ENCODE peak calls at places on chromosomes 3 and 15, in nine cellular contexts. Y, U, M, K, E, I, R, Z and H are unnamed samples.

GRCh38 chr3:193791041-193792032 is 198.3 kb downstream of the OPA1 start:
- DNase-seq in Y (no peak), U (no peak), M (peak; percentile 77), K (no peak), E (no peak), I (peak; percentile 81), R (peak; percentile 73), Z (no peak), H (no peak)

GRCh38 chr3:17039579-17039978 is 154.8 kb downstream of the PLCL2 start:
- DNase-seq in Y (peak; percentile 91), U (no peak), M (no peak), K (no peak), E (no peak), I (peak; percentile 98), R (no peak), Z (no peak), H (peak; percentile 85)

GRCh38 chr15:86183765-86184491 is 104.3 kb downstream of the AGBL1 start:
- DNase-seq in Y (no peak), U (no peak), M (no peak), K (no peak), E (no peak), I (no peak), R (no peak), Z (no peak), H (no peak)

GRCh38 chr15:48634934-48635333 is 10.6 kb downstream of the FBN1 start:
- DNase-seq in Y (peak; percentile 53), U (no peak), M (no peak), K (no peak), E (no peak), I (peak; percentile 16), R (no peak), Z (no peak), H (no peak)

GRCh38 chr3:77259701-77260100 is 219.8 kb downstream of the ROBO2 start:
- DNase-seq in Y (no peak), U (no peak), M (no peak), K (no peak), E (no peak), I (no peak), R (no peak), Z (no peak), H (no peak)

GRCh38 chr3:125478321-125478720 is 41.7 kb downstream of the SNX4 start:
- DNase-seq in Y (peak; percentile 38), U (no peak), M (no peak), K (no peak), E (no peak), I (no peak), R (no peak), Z (no peak), H (peak; percentile 9)

GRCh38 chr3:64093825-64094712 is 70.8 kb upstream of the PSMD6 start:
- DNase-seq in Y (no peak), U (no peak), M (no peak), K (no peak), E (no peak), I (peak; percentile 73), R (no peak), Z (no peak), H (no peak)

GRCh38 chr3:42547401-42547945 is 34.3 kb downstream of the SEC22C start:
- DNase-seq in Y (peak; percentile 58), U (peak; percentile 78), M (peak; percentile 74), K (peak; percentile 78), E (peak; percentile 44), I (peak; percentile 76), R (peak; percentile 65), Z (peak; percentile 80), H (peak; percentile 56)

GRCh38 chr3:4495294-4496110 is 2.4 kb downstream of the ITPR1 start:
- DNase-seq in Y (no peak), U (no peak), M (no peak), K (no peak), E (no peak), I (no peak), R (no peak), Z (no peak), H (no peak)

GRCh38 chr3:149371001-149371722 is 6.3 kb downstream of the TM4SF1 start:
- DNase-seq in Y (no peak), U (no peak), M (no peak), K (no peak), E (no peak), I (peak; percentile 80), R (no peak), Z (no peak), H (peak; percentile 74)
- TF ChIP-seq CTCF in Y (peak; percentile 5), U (no peak), M (no peak), K (no peak), E (no peak), I (peak; percentile 49), R (no peak), Z (no peak), H (no peak)

GRCh38 chr3:8938021-8938420 is 25.3 kb downstream of the RAD18 start:
- DNase-seq in Y (no peak), U (no peak), M (no peak), K (no peak), E (no peak), I (peak; percentile 66), R (no peak), Z (no peak), H (peak; percentile 49)
- TF ChIP-seq CTCF in Y (peak; percentile 49), U (no peak), M (no peak), K (no peak), E (no peak), I (peak; percentile 75), R (no peak), Z (peak; percentile 34), H (peak; percentile 35)

DNA sequence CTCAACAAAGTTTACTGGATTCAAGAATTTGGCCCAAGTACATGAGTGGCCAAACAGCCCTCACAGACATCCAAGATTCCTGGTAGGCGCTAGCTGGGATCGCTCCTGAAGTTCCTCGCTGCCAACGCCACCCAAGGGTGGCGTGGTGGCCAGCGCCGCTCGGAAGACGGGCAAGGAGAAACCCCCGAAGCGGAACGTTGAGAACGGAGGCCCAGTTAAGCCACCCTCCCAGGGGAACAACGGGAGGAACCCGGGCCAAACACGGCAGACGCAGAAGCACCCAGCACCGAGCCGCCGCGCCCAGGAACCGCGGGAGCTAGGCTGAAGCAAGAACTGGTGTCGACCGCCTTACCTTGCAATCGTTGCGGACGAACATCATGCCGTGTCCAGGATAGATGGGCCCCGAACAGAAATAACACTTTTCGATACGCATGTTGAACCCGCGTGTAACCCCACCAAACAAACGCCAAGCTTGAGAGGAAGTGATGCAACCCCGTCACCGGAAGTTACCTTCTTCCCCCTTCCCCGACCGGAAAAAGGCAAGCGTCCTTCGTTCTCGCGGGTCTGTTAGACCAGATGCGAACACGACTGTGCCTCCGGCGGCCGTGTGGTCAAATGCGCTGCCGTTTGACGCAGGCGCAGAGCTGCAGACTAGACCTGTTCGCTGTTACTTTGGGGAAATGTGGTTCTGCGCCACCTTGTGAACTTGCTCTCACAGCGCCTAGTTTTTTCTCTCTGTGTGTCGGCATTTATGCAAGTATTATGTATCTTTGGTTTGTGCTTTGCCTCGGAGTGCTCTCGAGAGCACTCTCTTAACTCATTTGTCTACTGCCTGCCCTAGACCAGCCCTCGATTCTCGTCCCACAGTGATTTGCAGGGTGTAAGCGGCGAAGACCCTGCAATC is at the start of gene RSL24D1:
- DNase-seq in Y (peak; percentile 98), U (peak; percentile 98), M (peak; percentile 98), K (peak; percentile 98), E (peak; percentile 97), I (peak; percentile 96), R (peak; percentile 98), Z (peak; percentile 89), H (peak; percentile 99)
- TF ChIP-seq CTCF in Y (peak; percentile 51), U (peak; percentile 15), M (peak; percentile 26), K (peak; percentile 24), E (peak; percentile 44), I (peak; percentile 56), R (peak; percentile 52), Z (peak; percentile 28), H (peak; percentile 22)

DNA sequence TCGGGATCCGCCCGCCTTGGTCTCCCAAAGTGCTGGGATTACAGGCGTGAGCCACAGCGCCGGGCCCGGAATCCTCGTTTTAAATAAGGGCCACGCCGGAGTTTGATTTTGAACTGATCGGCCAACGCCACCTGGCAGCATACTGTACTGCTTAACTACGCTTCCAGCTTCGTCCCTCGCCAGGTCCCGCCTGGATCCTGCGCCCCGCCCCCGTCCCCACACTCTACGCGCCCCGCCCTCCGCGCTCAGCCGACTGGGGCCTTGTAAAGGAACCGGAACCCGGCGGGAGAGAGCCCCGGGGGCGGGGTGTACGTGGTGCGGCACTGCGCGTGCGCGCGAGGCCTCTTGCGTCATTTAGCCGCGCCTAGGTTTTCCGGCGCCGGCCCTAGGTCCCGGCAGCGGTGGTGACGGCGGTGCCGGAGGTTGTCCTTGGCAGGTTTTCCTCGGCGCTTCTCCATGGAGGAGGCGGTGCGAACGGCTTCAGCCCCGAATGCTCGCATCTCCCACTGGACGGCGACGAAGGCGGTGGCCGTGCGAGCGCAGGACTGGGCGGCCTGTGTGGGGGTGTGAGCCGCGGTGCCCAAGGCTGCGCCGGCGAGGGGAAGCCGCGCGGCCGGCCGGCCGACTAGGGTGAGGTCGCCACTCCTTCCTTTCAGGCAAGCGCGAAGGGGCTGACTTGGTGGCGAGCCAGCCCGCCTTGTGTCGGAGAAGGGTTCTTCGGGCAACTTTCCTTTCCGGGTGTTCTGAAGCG is at the start of gene NIPA2:
- DNase-seq in Y (peak; percentile 96), U (peak; percentile 99), M (peak; percentile 99), K (peak; percentile 99), E (peak; percentile 98), I (peak; percentile 99), R (peak; percentile 98), Z (peak; percentile 99), H (peak; percentile 98)
- TF ChIP-seq CTCF in Y (no peak), U (no peak), M (no peak), K (peak; percentile 31), E (peak; percentile 45), I (no peak), R (no peak), Z (no peak), H (no peak)

GRCh38 chr3:115989927-115990326 is 366.6 kb downstream of the GAP43 start:
- DNase-seq in Y (peak; percentile 55), U (no peak), M (no peak), K (no peak), E (no peak), I (no peak), R (no peak), Z (no peak), H (no peak)

GRCh38 chr3:115982629-115983028 is 359.3 kb downstream of the GAP43 start:
- DNase-seq in Y (no peak), U (no peak), M (no peak), K (no peak), E (no peak), I (no peak), R (no peak), Z (no peak), H (no peak)

GRCh38 chr3:115990669-115991068 is 367.4 kb downstream of the GAP43 start:
- DNase-seq in Y (no peak), U (no peak), M (no peak), K (no peak), E (no peak), I (no peak), R (no peak), Z (no peak), H (no peak)

GRCh38 chr3:115982121-115982520 is 358.8 kb downstream of the GAP43 start:
- DNase-seq in Y (no peak), U (no peak), M (no peak), K (no peak), E (no peak), I (no peak), R (no peak), Z (no peak), H (no peak)

GRCh38 chr3:115986555-115987207 is 363.4 kb downstream of the GAP43 start:
- DNase-seq in Y (peak; percentile 48), U (no peak), M (no peak), K (no peak), E (no peak), I (peak; percentile 72), R (no peak), Z (no peak), H (peak; percentile 57)
- TF ChIP-seq CTCF in Y (peak; percentile 65), U (no peak), M (no peak), K (no peak), E (no peak), I (peak; percentile 81), R (no peak), Z (no peak), H (no peak)

GRCh38 chr15:101611580-101612299 is 40.4 kb downstream of the TM2D3 start:
- DNase-seq in Y (no peak), U (no peak), M (no peak), K (no peak), E (no peak), I (no peak), R (no peak), Z (no peak), H (no peak)
- TF ChIP-seq CTCF in Y (no peak), U (no peak), M (no peak), K (no peak), E (no peak), I (no peak), R (no peak), Z (no peak), H (no peak)